ENCODE peak calls at places on chromosomes 5 and 9, in seven cellular contexts. C is coronary artery, Y is kidney, V is neural progenitor cell, G is AG04449, A is upper lobe of right lung, R is cardiac muscle cell. O is an unnamed sample.

GRCh38 chr9:8694983-8695588 is 895.5 kb upstream of the DMAC1 start:
- DNase-seq in C (no peak), Y (no peak), V (peak; percentile 16), G (no peak), A (no peak), R (no peak), O (no peak)

GRCh38 chr9:96009690-96010477 is 134.4 kb downstream of the ERCC6L2 start:
- DNase-seq in C (no peak), Y (no peak), V (no peak), G (no peak), A (no peak), R (peak; percentile 46), O (no peak)

GRCh38 chr9:13267743-13268142 is 11.7 kb downstream of the MPDZ start:
- DNase-seq in C (no peak), Y (no peak), V (no peak), G (peak; percentile 71), A (no peak), R (no peak), O (peak; percentile 59)

GRCh38 chr9:129121483-129121882 is 10.3 kb downstream of the PTPA start:
- DNase-seq in C (no peak), Y (no peak), V (no peak), G (no peak), A (no peak), R (no peak), O (no peak)

GRCh38 chr9:85200726-85201402 is 531.3 kb downstream of the NTRK2 start:
- DNase-seq in C (no peak), Y (no peak), V (no peak), G (no peak), A (no peak), R (no peak), O (peak; percentile 29)

GRCh38 chr9:78006734-78007133 is 24.9 kb downstream of the GNAQ start:
- DNase-seq in C (no peak), Y (no peak), V (no peak), G (no peak), A (no peak), R (no peak), O (no peak)

GRCh38 chr5:172550096-172550765 is 90.8 kb upstream of the NEURL1B start:
- DNase-seq in C (no peak), Y (no peak), V (no peak), G (no peak), A (peak; percentile 33), R (no peak), O (no peak)

GRCh38 chr5:176596689-176597416 is 13.1 kb downstream of the GPRIN1 start:
- DNase-seq in C (no peak), Y (peak; percentile 80), V (peak; percentile 79), G (no peak), A (no peak), R (peak; percentile 52), O (no peak)

GRCh38 chr5:31982661-31983060 is 191.5 kb downstream of the GOLPH3 start:
- DNase-seq in C (no peak), Y (no peak), V (no peak), G (no peak), A (no peak), R (no peak), O (no peak)

GRCh38 chr5:175290379-175290778 is 153.6 kb downstream of the DRD1 start:
- DNase-seq in C (no peak), Y (no peak), V (no peak), G (no peak), A (no peak), R (no peak), O (no peak)

GRCh38 chr5:140595538-140595937 is 30.9 kb downstream of the SLC35A4 start:
- DNase-seq in C (no peak), Y (no peak), V (no peak), G (no peak), A (no peak), R (no peak), O (no peak)

GRCh38 chr9:93676310-93677054 is 100.1 kb downstream of the PHF2 start:
- DNase-seq in C (peak; percentile 72), Y (peak; percentile 54), V (no peak), G (no peak), A (peak; percentile 62), R (no peak), O (no peak)

GRCh38 chr5:74126294-74126693 is 500.3 kb downstream of the ARHGEF28 start:
- DNase-seq in C (no peak), Y (no peak), V (no peak), G (no peak), A (no peak), R (no peak), O (no peak)

GRCh38 chr5:169431386-169431785 is 130.4 kb upstream of the SLIT3 start:
- DNase-seq in C (no peak), Y (no peak), V (no peak), G (no peak), A (no peak), R (no peak), O (no peak)

GRCh38 chr9:6367128-6367741 is 39.1 kb downstream of the TPD52L3 start:
- DNase-seq in C (no peak), Y (no peak), V (no peak), G (no peak), A (no peak), R (no peak), O (no peak)

GRCh38 chr5:74123928-74124327 is 497.9 kb downstream of the ARHGEF28 start:
- DNase-seq in C (no peak), Y (no peak), V (no peak), G (no peak), A (no peak), R (no peak), O (no peak)

GRCh38 chr5:134406390-134406789 is 5.3 kb downstream of the CDKN2AIPNL start:
- DNase-seq in C (no peak), Y (no peak), V (no peak), G (no peak), A (no peak), R (no peak), O (no peak)

GRCh38 chr5:83956386-83956785 is 235.7 kb upstream of the HAPLN1 start:
- DNase-seq in C (no peak), Y (no peak), V (no peak), G (no peak), A (no peak), R (no peak), O (peak; percentile 24)

GRCh38 chr5:112492291-112492690 is 73.2 kb upstream of the EPB41L4A start:
- DNase-seq in C (no peak), Y (peak; percentile 72), V (peak; percentile 74), G (peak; percentile 44), A (no peak), R (peak; percentile 60), O (no peak)

GRCh38 chr5:179161901-179162300 is 101.7 kb downstream of the ZNF354C start:
- DNase-seq in C (no peak), Y (peak; percentile 36), V (no peak), G (no peak), A (peak; percentile 40), R (no peak), O (no peak)

DNA sequence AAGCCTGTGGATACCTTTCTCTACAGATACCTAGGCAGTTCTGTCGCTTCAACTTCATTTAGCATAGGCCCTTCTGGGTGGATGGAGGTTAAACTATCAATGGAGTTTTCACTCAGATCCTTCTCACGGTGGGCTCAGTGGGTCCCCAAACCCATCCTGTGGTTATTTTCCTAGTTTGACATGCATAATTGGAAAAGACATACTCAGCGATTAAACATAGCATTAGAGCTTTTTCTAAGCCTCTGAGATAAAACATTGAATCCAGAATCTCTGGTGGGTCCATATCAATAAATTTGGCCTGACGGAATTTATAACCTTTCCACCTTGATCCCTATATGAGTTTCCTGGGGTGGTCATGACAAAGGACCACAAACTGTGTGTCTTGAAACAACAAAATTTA is 1.8 kb upstream of the OTULIN start:
- DNase-seq in C (no peak), Y (no peak), V (no peak), G (no peak), A (no peak), R (no peak), O (no peak)
- H3K4me3 ChIP-seq in C (no peak overlapping the region), Y (no peak overlapping the region), V (no peak overlapping the region), G (no peak overlapping the region), A (no peak overlapping the region), R (no peak overlapping the region), O (no peak overlapping the region)

DNA sequence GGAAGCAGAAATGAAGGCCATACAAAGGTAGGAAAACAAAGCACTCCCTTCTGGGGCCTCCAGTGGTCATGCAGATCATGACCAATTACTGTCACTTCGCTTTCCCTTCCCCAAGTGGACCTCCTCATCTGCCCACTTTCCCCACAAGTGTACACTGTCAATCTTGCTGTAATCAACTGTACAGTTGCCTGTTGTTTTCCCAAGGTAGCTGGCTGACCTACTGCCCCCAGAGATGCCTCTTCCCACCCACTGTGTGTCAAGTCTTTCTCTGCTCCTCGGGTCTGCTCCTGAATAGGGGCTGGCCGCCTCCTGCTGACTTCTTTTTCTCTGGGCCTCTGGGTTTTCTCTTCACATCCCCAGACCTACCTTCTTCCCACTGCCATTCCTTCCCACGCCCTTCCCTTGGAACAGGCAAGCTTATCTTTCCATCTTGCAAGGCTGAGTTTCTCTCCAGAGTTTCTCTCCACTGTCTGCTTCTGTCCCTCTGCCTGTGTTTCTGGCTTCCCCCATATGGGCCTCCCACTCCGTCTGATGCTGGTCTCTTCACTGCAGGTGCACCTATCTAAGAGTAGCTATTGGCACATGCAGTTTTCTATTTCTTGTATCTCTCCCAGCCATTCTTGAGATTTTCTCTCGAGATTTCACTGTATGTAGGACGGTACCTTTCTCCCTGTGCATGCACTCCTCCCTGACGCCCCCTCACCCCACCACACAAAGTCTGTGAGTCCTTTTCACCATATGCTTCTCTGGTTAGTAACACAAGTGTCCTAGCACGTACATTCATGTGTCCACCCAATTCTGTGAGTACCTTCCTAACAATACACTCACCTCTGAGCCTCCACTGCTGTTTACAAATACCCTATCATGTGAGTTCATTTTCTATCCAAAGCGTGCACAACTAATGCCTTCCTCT is 2.3 kb downstream of the ELL2 start:
- DNase-seq in C (no peak), Y (peak; percentile 34), V (peak; percentile 7), G (no peak), A (no peak), R (peak; percentile 27), O (no peak)
- H3K4me3 ChIP-seq in C (peak overlapping the region; percentile 98), Y (peak overlapping the region; percentile 87), V (peak overlapping the region; percentile 89), G (peak overlapping the region; percentile 92), A (peak overlapping the region; percentile 87), R (peak overlapping the region; percentile 98), O (peak overlapping the region; percentile 95)

GRCh38 chr5:1276930-1277329 is 17.9 kb downstream of the TERT start:
- DNase-seq in C (no peak), Y (peak; percentile 61), V (no peak), G (no peak), A (no peak), R (no peak), O (no peak)
- H3K4me3 ChIP-seq in C (no peak overlapping the region), Y (no peak overlapping the region), V (no peak overlapping the region), G (no peak overlapping the region), A (no peak overlapping the region), R (no peak overlapping the region), O (no peak overlapping the region)

GRCh38 chr5:136030956-136031611 is 2.3 kb downstream of the TGFBI start:
- DNase-seq in C (peak; percentile 36), Y (no peak), V (peak; percentile 39), G (no peak), A (no peak), R (no peak), O (no peak)

GRCh38 chr5:136030252-136030651 is 1.5 kb downstream of the TGFBI start:
- DNase-seq in C (peak; percentile 26), Y (no peak), V (no peak), G (no peak), A (no peak), R (no peak), O (no peak)

GRCh38 chr5:136028090-136028489 is 698 bp upstream of the TGFBI start:
- DNase-seq in C (no peak), Y (no peak), V (no peak), G (no peak), A (no peak), R (no peak), O (no peak)

GRCh38 chr5:136027316-136027715 is 1.5 kb upstream of the TGFBI start:
- DNase-seq in C (peak; percentile 67), Y (no peak), V (no peak), G (no peak), A (no peak), R (no peak), O (no peak)

GRCh38 chr5:136028782-136029742 is at the start of gene TGFBI:
- DNase-seq in C (peak; percentile 82), Y (peak; percentile 91), V (peak; percentile 88), G (no peak), A (peak; percentile 88), R (peak; percentile 76), O (no peak)
- H3K4me3 ChIP-seq in C (peak within 1 kb of the TSS; percentile 76), Y (no peak within 1 kb of the TSS), V (peak within 1 kb of the TSS; percentile 49), G (peak within 1 kb of the TSS; percentile 82), A (peak within 1 kb of the TSS; percentile 65), R (peak within 1 kb of the TSS; percentile 24), O (peak within 1 kb of the TSS; percentile 68)

O was measured in AG09309.